ENCODE peak calls at places on chromosomes 1 and 21, in four cellular contexts. One of them, this sample, is unnamed.

GRCh38 chr1:58392083-58392482 is 154.4 kb downstream of the OMA1 start:
- DNase-seq in activated CD4-positive, alpha-beta T cell treated with anti-CD3 and anti-CD28 coated beads for 24 hours: no peak
- DNase-seq in SK-N-MC: no peak
- DNase-seq in bronchial epithelial cell: no peak
- DNase-seq in this sample: no peak

GRCh38 chr21:33966324-33966949 is 50.8 kb upstream of the ATP5PO start:
- DNase-seq in bronchial epithelial cell: no peak
- DNase-seq in activated CD4-positive, alpha-beta T cell treated with anti-CD3 and anti-CD28 coated beads for 24 hours: no peak
- DNase-seq in SK-N-MC: no peak
- DNase-seq in this sample: no peak

GRCh38 chr1:241275226-241275625 is 81.8 kb downstream of the RGS7 start:
- DNase-seq in bronchial epithelial cell: no peak
- DNase-seq in activated CD4-positive, alpha-beta T cell treated with anti-CD3 and anti-CD28 coated beads for 24 hours: no peak
- DNase-seq in SK-N-MC: no peak
- DNase-seq in this sample: no peak

GRCh38 chr1:36571106-36571505 is 88.4 kb upstream of the CSF3R start:
- DNase-seq in bronchial epithelial cell: no peak
- DNase-seq in SK-N-MC: no peak
- DNase-seq in activated CD4-positive, alpha-beta T cell treated with anti-CD3 and anti-CD28 coated beads for 24 hours: no peak
- DNase-seq in this sample: no peak

GRCh38 chr1:207335695-207336363 is 14.4 kb downstream of the CD55 start:
- DNase-seq in SK-N-MC: no peak
- DNase-seq in activated CD4-positive, alpha-beta T cell treated with anti-CD3 and anti-CD28 coated beads for 24 hours: no peak
- DNase-seq in bronchial epithelial cell: peak; percentile 72
- DNase-seq in this sample: peak; percentile 63

GRCh38 chr1:247337961-247338360 is 6.3 kb upstream of the ZNF496 start:
- DNase-seq in SK-N-MC: no peak
- DNase-seq in bronchial epithelial cell: no peak
- DNase-seq in activated CD4-positive, alpha-beta T cell treated with anti-CD3 and anti-CD28 coated beads for 24 hours: no peak
- DNase-seq in this sample: no peak

GRCh38 chr1:80363689-80364475 is 1357.4 kb upstream of the ADGRL4 start:
- DNase-seq in activated CD4-positive, alpha-beta T cell treated with anti-CD3 and anti-CD28 coated beads for 24 hours: no peak
- DNase-seq in bronchial epithelial cell: peak; percentile 57
- DNase-seq in SK-N-MC: no peak
- DNase-seq in this sample: peak; percentile 52

GRCh38 chr1:201013031-201013485 is 10.5 kb downstream of the KIF21B start:
- DNase-seq in bronchial epithelial cell: no peak
- DNase-seq in activated CD4-positive, alpha-beta T cell treated with anti-CD3 and anti-CD28 coated beads for 24 hours: no peak
- DNase-seq in SK-N-MC: no peak
- DNase-seq in this sample: no peak

GRCh38 chr1:230189276-230190183 is 122.5 kb downstream of the GALNT2 start:
- DNase-seq in activated CD4-positive, alpha-beta T cell treated with anti-CD3 and anti-CD28 coated beads for 24 hours: no peak
- DNase-seq in bronchial epithelial cell: no peak
- DNase-seq in SK-N-MC: no peak
- DNase-seq in this sample: no peak

GRCh38 chr1:153488731-153489130 is 28.3 kb upstream of the S100A7 start:
- DNase-seq in bronchial epithelial cell: no peak
- DNase-seq in activated CD4-positive, alpha-beta T cell treated with anti-CD3 and anti-CD28 coated beads for 24 hours: no peak
- DNase-seq in SK-N-MC: no peak
- DNase-seq in this sample: peak; percentile 53

GRCh38 chr1:224641030-224641429 is 24.9 kb downstream of the CNIH3 start:
- DNase-seq in bronchial epithelial cell: peak; percentile 19
- DNase-seq in activated CD4-positive, alpha-beta T cell treated with anti-CD3 and anti-CD28 coated beads for 24 hours: no peak
- DNase-seq in SK-N-MC: no peak
- DNase-seq in this sample: no peak

GRCh38 chr1:55284856-55285255 is 69.7 kb upstream of the USP24 start:
- DNase-seq in SK-N-MC: no peak
- DNase-seq in bronchial epithelial cell: peak; percentile 33
- DNase-seq in activated CD4-positive, alpha-beta T cell treated with anti-CD3 and anti-CD28 coated beads for 24 hours: no peak
- DNase-seq in this sample: peak; percentile 28

GRCh38 chr1:179142889-179143299 is 61.0 kb downstream of the TOR3A start:
- DNase-seq in activated CD4-positive, alpha-beta T cell treated with anti-CD3 and anti-CD28 coated beads for 24 hours: no peak
- DNase-seq in SK-N-MC: no peak
- DNase-seq in bronchial epithelial cell: peak; percentile 99
- DNase-seq in this sample: peak; percentile 97

GRCh38 chr1:227449051-227449450 is 114.3 kb upstream of the ZNF678 start:
- DNase-seq in SK-N-MC: no peak
- DNase-seq in activated CD4-positive, alpha-beta T cell treated with anti-CD3 and anti-CD28 coated beads for 24 hours: no peak
- DNase-seq in bronchial epithelial cell: peak; percentile 31
- DNase-seq in this sample: no peak

GRCh38 chr21:32412998-32413504 is 545 bp downstream of the EVA1C start:
- DNase-seq in bronchial epithelial cell: peak; percentile 22
- DNase-seq in SK-N-MC: no peak
- DNase-seq in activated CD4-positive, alpha-beta T cell treated with anti-CD3 and anti-CD28 coated beads for 24 hours: no peak
- DNase-seq in this sample: no peak

GRCh38 chr1:3777078-3777547 is 4.6 kb downstream of the SMIM1 start:
- DNase-seq in SK-N-MC: no peak
- DNase-seq in activated CD4-positive, alpha-beta T cell treated with anti-CD3 and anti-CD28 coated beads for 24 hours: no peak
- DNase-seq in bronchial epithelial cell: no peak
- DNase-seq in this sample: no peak

GRCh38 chr1:6534248-6534647 is 20.1 kb downstream of the NOL9 start:
- DNase-seq in activated CD4-positive, alpha-beta T cell treated with anti-CD3 and anti-CD28 coated beads for 24 hours: no peak
- DNase-seq in bronchial epithelial cell: no peak
- DNase-seq in SK-N-MC: no peak
- DNase-seq in this sample: no peak

GRCh38 chr21:43311303-43311817 is 115.6 kb downstream of the SIK1 start:
- DNase-seq in activated CD4-positive, alpha-beta T cell treated with anti-CD3 and anti-CD28 coated beads for 24 hours: no peak
- DNase-seq in SK-N-MC: no peak
- DNase-seq in bronchial epithelial cell: no peak
- DNase-seq in this sample: peak; percentile 14

GRCh38 chr1:65002508-65003315 is 36.4 kb upstream of the JAK1 start:
- DNase-seq in SK-N-MC: no peak
- DNase-seq in activated CD4-positive, alpha-beta T cell treated with anti-CD3 and anti-CD28 coated beads for 24 hours: peak; percentile 37
- DNase-seq in bronchial epithelial cell: peak; percentile 76
- DNase-seq in this sample: peak; percentile 89

GRCh38 chr1:203121186-203122015 is 6.1 kb upstream of the ADORA1 start:
- DNase-seq in SK-N-MC: no peak
- DNase-seq in bronchial epithelial cell: no peak
- DNase-seq in activated CD4-positive, alpha-beta T cell treated with anti-CD3 and anti-CD28 coated beads for 24 hours: no peak
- DNase-seq in this sample: no peak

GRCh38 chr1:32666866-32667566 is 16.0 kb downstream of the RBBP4 start:
- DNase-seq in bronchial epithelial cell: no peak
- DNase-seq in SK-N-MC: no peak
- DNase-seq in activated CD4-positive, alpha-beta T cell treated with anti-CD3 and anti-CD28 coated beads for 24 hours: no peak
- DNase-seq in this sample: no peak

GRCh38 chr1:232227171-232227740 is 402.7 kb downstream of the SIPA1L2 start:
- DNase-seq in bronchial epithelial cell: no peak
- DNase-seq in activated CD4-positive, alpha-beta T cell treated with anti-CD3 and anti-CD28 coated beads for 24 hours: no peak
- DNase-seq in SK-N-MC: no peak
- DNase-seq in this sample: no peak

GRCh38 chr1:14443164-14443787 is 155.2 kb upstream of the KAZN start:
- DNase-seq in SK-N-MC: no peak
- DNase-seq in bronchial epithelial cell: no peak
- DNase-seq in activated CD4-positive, alpha-beta T cell treated with anti-CD3 and anti-CD28 coated beads for 24 hours: no peak
- DNase-seq in this sample: no peak

GRCh38 chr1:19640363-19641316 is 3.5 kb upstream of the NBL1 start:
- DNase-seq in activated CD4-positive, alpha-beta T cell treated with anti-CD3 and anti-CD28 coated beads for 24 hours: no peak
- DNase-seq in SK-N-MC: no peak
- DNase-seq in bronchial epithelial cell: peak; percentile 85
- DNase-seq in this sample: peak; percentile 71

GRCh38 chr1:160224606-160225005 is 19.4 kb downstream of the PEA15 start:
- DNase-seq in SK-N-MC: no peak
- DNase-seq in activated CD4-positive, alpha-beta T cell treated with anti-CD3 and anti-CD28 coated beads for 24 hours: no peak
- DNase-seq in bronchial epithelial cell: peak; percentile 74
- DNase-seq in this sample: peak; percentile 66

GRCh38 chr1:8090241-8090702 is 64.2 kb upstream of the ERRFI1 start:
- DNase-seq in bronchial epithelial cell: peak; percentile 93
- DNase-seq in activated CD4-positive, alpha-beta T cell treated with anti-CD3 and anti-CD28 coated beads for 24 hours: no peak
- DNase-seq in SK-N-MC: peak; percentile 85
- DNase-seq in this sample: peak; percentile 92

GRCh38 chr1:40143891-40144575 is 17.2 kb upstream of the RLF start:
- DNase-seq in activated CD4-positive, alpha-beta T cell treated with anti-CD3 and anti-CD28 coated beads for 24 hours: peak; percentile 51
- DNase-seq in SK-N-MC: peak; percentile 47
- DNase-seq in bronchial epithelial cell: peak; percentile 73
- DNase-seq in this sample: peak; percentile 66